ENCODE peak calls at places on chromosomes 7 and 10, in five cellular contexts. U is mesendoderm, O is GM23248, Y is AG04450, K is small intestine. F is an unnamed sample. For H3K27me3, the result is how much of the 10 kb centered on the place peaks cover.

GRCh38 chr10:74011762-74012161 is 13.8 kb downstream of the VCL start:
- DNase-seq in U (no peak), O (peak), Y (peak), K (no peak), F (peak)

GRCh38 chr10:79445217-79445707 is at the start of gene ZCCHC24:
- DNase-seq in U (peak), O (no peak), Y (no peak), K (peak), F (peak)

GRCh38 chr10:73983096-73984047 is 14.5 kb upstream of the VCL start:
- DNase-seq in U (no peak), O (no peak), Y (no peak), K (no peak), F (no peak)

GRCh38 chr7:25894902-25895791 is 256.9 kb upstream of the NFE2L3 start:
- DNase-seq in U (peak), O (peak), Y (no peak), K (peak), F (peak)

GRCh38 chr10:75079436-75080083 is 31.9 kb upstream of the SAMD8 start:
- DNase-seq in U (peak), O (no peak), Y (no peak), K (no peak), F (no peak)

GRCh38 chr10:30171601-30172000 is 112.2 kb upstream of the JCAD start:
- DNase-seq in U (peak), O (no peak), Y (no peak), K (no peak), F (no peak)

GRCh38 chr7:16344927-16345326 is 76.4 kb downstream of the CRPPA start:
- DNase-seq in U (peak), O (no peak), Y (no peak), K (no peak), F (peak)

GRCh38 chr7:30379741-30380140 is 95.3 kb downstream of the ZNRF2 start:
- DNase-seq in U (no peak), O (no peak), Y (no peak), K (no peak), F (no peak)

GRCh38 chr10:129645487-129645886 is 178.4 kb downstream of the MGMT start:
- DNase-seq in U (no peak), O (no peak), Y (no peak), K (no peak), F (no peak)

GRCh38 chr10:72275351-72276012 is 1.8 kb downstream of the DDIT4 start:
- DNase-seq in U (no peak), O (no peak), Y (no peak), K (peak), F (peak)

GRCh38 chr10:88896336-88897018 is 16.4 kb downstream of the STAMBPL1 start:
- DNase-seq in U (no peak), O (no peak), Y (no peak), K (peak), F (no peak)

GRCh38 chr7:151825711-151826110 is 51.2 kb downstream of the PRKAG2 start:
- DNase-seq in U (no peak), O (no peak), Y (no peak), K (no peak), F (peak)

GRCh38 chr7:96495751-96496216 is 173.9 kb upstream of the SLC25A13 start:
- DNase-seq in U (no peak), O (no peak), Y (no peak), K (no peak), F (no peak)

GRCh38 chr10:68212721-68213352 is 19.1 kb downstream of the ATOH7 start:
- DNase-seq in U (peak), O (peak), Y (no peak), K (peak), F (no peak)

GRCh38 chr7:66631471-66631870 is 2.8 kb downstream of the KCTD7 start:
- DNase-seq in U (no peak), O (no peak), Y (no peak), K (no peak), F (no peak)

GRCh38 chr7:43211276-43211675 is 98.8 kb downstream of the HECW1 start:
- DNase-seq in U (peak), O (peak), Y (no peak), K (no peak), F (no peak)

GRCh38 chr7:54719974-54720373 is 39.0 kb downstream of the SEC61G start:
- DNase-seq in U (no peak), O (no peak), Y (no peak), K (no peak), F (no peak)

GRCh38 chr10:72322280-72323058 is 32.2 kb downstream of the DNAJB12 start:
- DNase-seq in U (peak), O (no peak), Y (no peak), K (no peak), F (no peak)

GRCh38 chr7:17986826-17987225 is 40.8 kb downstream of the PRPS1L1 start:
- DNase-seq in U (no peak), O (peak), Y (peak), K (peak), F (no peak)

GRCh38 chr7:92988941-92989540 is 128.7 kb downstream of the SAMD9 start:
- DNase-seq in U (no peak), O (peak), Y (no peak), K (no peak), F (no peak)

GRCh38 chr7:100369105-100369504 is 4.2 kb upstream of the PILRA start:
- DNase-seq in U (no peak), O (no peak), Y (no peak), K (peak), F (no peak)

GRCh38 chr7:96832107-96832506 is 122.5 kb upstream of the SEM1 start:
- DNase-seq in U (no peak), O (no peak), Y (no peak), K (no peak), F (no peak)

GRCh38 chr7:4115941-4116610 is 566.0 kb upstream of the FOXK1 start:
- DNase-seq in U (no peak), O (no peak), Y (no peak), K (no peak), F (no peak)

GRCh38 chr10:129637010-129637409 is 170.0 kb downstream of the MGMT start:
- DNase-seq in U (peak), O (no peak), Y (no peak), K (no peak), F (no peak)

GRCh38 chr7:96407427-96407826 is 85.5 kb upstream of the SLC25A13 start:
- DNase-seq in U (no peak), O (peak), Y (no peak), K (no peak), F (no peak)

GRCh38 chr7:107233174-107233573 is 64.4 kb downstream of the HBP1 start:
- DNase-seq in U (peak), O (no peak), Y (no peak), K (no peak), F (no peak)

GRCh38 chr7:148204639-148205292 is 385.8 kb upstream of the C7orf33 start:
- DNase-seq in U (no peak), O (no peak), Y (no peak), K (no peak), F (no peak)

GRCh38 chr7:159144756-159145543 is at the start of gene VIPR2:
- DNase-seq in U (no peak), O (no peak), Y (no peak), K (no peak), F (peak)

GRCh38 chr10:21399392-21400015 is 126.0 kb downstream of the SKIDA1 start:
- DNase-seq in U (peak), O (peak), Y (peak), K (no peak), F (peak)

GRCh38 chr10:11489591-11489990 is 121.9 kb downstream of the USP6NL start:
- DNase-seq in U (no peak), O (no peak), Y (no peak), K (no peak), F (no peak)

GRCh38 chr7:107982918-107983389 is 20.0 kb downstream of the LAMB1 start:
- DNase-seq in U (no peak), O (peak), Y (no peak), K (no peak), F (no peak)

GRCh38 chr7:154776350-154776749 is 226.6 kb downstream of the PAXIP1 start:
- DNase-seq in U (no peak), O (no peak), Y (no peak), K (no peak), F (no peak)

GRCh38 chr10:71772832-71773220 is 494 bp downstream of the VSIR start:
- DNase-seq in U (no peak), O (peak), Y (no peak), K (no peak), F (no peak)

GRCh38 chr10:44046605-44047004 is 338.3 kb downstream of the CXCL12 start:
- DNase-seq in U (peak), O (peak), Y (peak), K (peak), F (no peak)

DNA sequence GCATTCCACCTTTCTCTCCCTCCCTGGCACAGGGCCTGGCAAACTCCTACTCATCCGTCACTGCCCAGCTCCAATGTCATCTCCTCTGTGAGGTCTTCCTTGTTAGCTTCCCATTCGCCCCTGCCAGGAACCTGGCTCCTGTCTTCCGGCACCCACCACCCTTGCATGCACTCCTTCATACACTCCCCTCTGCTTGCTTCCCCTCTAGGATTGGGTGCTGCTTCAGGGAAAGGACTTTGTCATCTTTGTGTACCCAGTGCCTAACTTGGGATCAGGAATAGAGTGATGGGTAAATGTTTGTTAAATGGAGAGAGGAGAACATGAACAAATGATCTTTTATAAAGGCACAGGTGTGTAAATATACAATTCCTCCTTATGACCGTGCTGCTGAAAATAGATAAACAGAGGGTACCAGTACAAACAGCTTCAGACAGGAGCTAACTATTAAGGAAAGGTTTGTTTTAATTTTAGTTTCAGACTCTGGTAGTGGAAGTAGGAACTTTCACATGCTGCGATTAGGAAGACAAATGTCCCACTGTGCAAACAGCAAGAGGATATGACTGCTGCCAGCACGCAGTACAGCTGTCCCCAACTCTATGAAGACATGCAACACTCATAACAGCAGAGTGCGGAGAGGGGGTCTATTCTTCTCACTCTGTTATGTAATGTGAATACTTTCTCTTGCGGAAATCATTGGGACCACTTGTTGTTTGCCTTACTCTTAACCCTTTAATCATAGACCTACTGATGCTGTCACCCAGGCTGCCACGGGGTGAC is 142.5 kb downstream of the CHN2 start:
- DNase-seq in U (no peak), O (no peak), Y (no peak), K (peak), F (peak)
- H3K27ac ChIP-seq in U (no peak), O (no peak), Y (no peak), K (peak), F (no peak)

DNA sequence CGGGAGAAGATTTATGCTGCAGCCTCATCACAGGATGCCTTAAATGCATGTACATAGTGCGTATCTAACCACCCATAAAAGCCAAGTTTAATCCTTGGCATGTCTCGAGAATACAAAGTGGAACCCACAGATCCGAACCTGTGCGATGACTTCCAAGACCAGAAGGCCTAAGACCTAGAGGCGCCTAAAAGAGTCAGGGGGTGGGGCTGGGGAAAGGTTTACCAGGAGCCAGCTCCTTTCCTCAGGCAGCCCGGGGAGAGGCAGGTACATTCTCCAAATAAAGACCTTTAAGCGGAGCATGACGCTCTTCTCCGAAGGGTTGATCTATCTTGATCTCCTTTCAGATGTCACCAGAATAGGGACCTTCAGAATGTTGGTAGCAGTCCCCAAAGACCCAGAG is 9.7 kb downstream of the SP8 start:
- DNase-seq in U (peak), O (no peak), Y (no peak), K (no peak), F (no peak)
- H3K4me3 ChIP-seq in U (no peak), O (no peak), Y (no peak), K (no peak), F (no peak)

DNA sequence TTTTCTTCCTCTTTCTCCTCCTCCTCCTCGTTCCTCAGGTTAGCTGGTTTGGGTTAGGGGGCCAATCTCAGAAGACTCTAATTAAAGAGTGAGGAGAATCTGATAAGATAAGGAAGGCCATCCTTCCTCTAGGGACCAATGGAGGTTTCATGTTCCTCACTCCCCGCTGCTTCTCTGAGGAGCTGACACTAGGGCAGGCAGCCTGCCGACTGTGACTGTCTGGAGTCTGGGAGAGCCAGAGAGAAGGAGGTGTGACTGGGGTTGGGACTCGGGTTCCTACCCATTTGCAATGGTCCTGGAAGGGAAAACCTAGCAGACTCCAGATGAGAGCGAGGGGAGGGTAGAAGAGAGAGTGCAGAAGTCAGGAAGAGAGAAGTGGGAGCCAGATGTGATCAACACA is 15.3 kb downstream of the PAX2 start:
- DNase-seq in U (peak), O (no peak), Y (no peak), K (no peak), F (no peak)
- H3K27me3 ChIP-seq in U (under half), O (half or more), Y (under half), K (under half), F (under half)

GRCh38 chr7:94350729-94351128 is 44.0 kb upstream of the COL1A2 start:
- DNase-seq in U (no peak), O (no peak), Y (no peak), K (no peak), F (no peak)

GRCh38 chr7:94344826-94345225 is 49.9 kb upstream of the COL1A2 start:
- DNase-seq in U (no peak), O (peak), Y (no peak), K (no peak), F (no peak)

GRCh38 chr7:94345907-94346306 is 48.8 kb upstream of the COL1A2 start:
- DNase-seq in U (no peak), O (no peak), Y (no peak), K (no peak), F (no peak)

GRCh38 chr7:94351703-94352102 is 43.0 kb upstream of the COL1A2 start:
- DNase-seq in U (no peak), O (no peak), Y (no peak), K (no peak), F (no peak)

DNA sequence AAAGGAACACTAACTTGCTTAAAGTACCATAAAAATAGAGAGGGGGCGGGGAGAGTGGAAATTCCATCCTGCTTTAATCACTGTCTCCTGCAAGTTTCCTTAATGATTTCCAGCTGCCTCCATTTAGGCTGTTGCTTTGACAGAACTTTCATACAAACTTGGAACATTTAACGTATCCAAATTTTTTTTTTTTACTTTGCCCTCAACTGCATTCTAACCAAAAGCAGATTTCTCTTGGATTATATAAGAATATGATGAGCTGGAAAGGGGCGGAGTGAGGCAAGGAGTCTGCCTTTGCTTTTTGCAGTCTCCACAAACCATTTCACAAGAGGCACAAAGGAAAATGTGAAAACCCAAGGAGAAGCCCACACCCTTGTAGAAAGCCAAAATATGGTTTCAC is 46.6 kb upstream of the COL1A2 start:
- DNase-seq in U (peak), O (peak), Y (peak), K (no peak), F (no peak)
- H3K27ac ChIP-seq in U (no peak), O (peak), Y (peak), K (no peak), F (no peak)

DNA sequence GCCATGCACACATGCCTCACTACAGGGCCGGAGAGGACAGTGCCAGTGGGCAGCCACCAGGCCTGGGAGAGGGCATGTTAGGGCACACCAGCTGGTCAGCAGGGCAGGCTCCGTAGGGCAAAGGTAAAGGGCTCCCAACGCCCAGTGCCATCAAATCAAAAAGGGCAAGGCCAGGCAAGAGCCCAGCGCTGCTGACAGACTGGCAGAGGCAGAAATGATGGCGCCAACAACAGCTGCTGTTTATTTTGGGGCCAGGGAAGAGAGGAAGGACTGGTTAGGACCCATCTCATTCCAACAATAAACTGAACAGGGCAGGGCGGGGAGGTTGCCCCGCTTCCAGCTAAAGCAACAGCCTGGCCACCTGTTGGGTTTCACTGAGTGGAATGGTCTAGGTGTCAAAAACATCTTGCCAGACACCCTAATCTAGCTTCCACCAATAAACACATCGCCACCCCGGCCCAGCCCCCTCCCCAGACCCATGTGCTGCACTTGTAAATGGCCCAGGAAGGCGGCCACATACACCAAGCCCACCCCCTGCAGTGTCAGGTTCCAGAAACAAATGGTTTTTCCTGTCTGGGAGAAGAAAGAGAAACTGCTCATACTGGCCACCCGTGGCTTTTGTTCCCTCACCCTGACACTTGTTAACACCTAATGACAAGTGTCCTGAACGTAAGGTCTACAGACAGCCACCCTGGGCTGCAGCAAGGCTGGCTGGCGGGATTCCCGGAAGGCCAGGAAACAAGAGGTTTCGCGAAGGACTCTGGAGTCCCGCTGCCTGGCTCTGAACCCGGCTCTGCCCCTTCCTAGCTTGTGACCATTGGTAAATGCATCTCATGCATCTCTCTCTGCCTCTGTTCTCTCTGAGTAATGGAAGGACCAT is 15.3 kb downstream of the SH3PXD2A start:
- DNase-seq in U (peak), O (no peak), Y (no peak), K (peak), F (peak)
- H3K4me3 ChIP-seq in U (no peak), O (no peak), Y (no peak), K (no peak), F (peak)

GRCh38 chr10:49613160-49613881 is 516 bp upstream of the CHAT start:
- DNase-seq in U (no peak), O (no peak), Y (no peak), K (no peak), F (no peak)
- H3K27me3 ChIP-seq in U (half or more), O (half or more), Y (half or more), K (under half), F (under half)

GRCh38 chr10:93451244-93451947 is 30.7 kb downstream of the MYOF start:
- DNase-seq in U (no peak), O (no peak), Y (no peak), K (no peak), F (no peak)
- H3K27ac ChIP-seq in U (no peak), O (no peak), Y (no peak), K (no peak), F (no peak)

DNA sequence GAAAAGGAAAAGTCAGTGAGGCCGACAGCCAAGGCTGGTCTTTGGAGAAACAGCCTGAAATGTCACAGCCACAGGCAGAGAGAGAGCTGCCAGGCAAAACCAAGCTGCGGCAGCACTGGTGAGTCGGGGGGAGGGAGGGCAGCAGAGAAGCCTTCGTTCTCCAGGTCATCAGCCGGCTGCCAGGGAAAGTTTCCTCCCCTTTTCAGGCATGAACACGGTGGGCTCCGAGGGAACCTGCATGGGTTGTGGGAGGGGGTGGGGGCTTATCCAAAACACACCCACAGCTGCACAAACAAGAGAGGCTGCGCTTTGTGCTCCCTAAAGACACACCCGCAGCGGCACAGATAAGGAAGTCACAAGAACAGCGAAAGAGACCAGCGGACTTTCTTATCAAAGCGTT is 62.4 kb upstream of the NKX6-2 start:
- DNase-seq in U (no peak), O (no peak), Y (no peak), K (peak), F (peak)
- H3K4me3 ChIP-seq in U (no peak), O (no peak), Y (no peak), K (no peak), F (no peak)

GRCh38 chr10:6044651-6045599 is 17.2 kb downstream of the IL2RA start:
- DNase-seq in U (no peak), O (no peak), Y (no peak), K (no peak), F (no peak)
- H3K27me3 ChIP-seq in U (under half), O (under half), Y (under half), K (under half), F (under half)

GRCh38 chr10:945778-946177 is 14.3 kb upstream of the LARP4B start:
- DNase-seq in U (peak), O (no peak), Y (no peak), K (no peak), F (no peak)

GRCh38 chr10:944034-944831 is 12.7 kb upstream of the LARP4B start:
- DNase-seq in U (no peak), O (peak), Y (no peak), K (peak), F (no peak)

GRCh38 chr10:947051-947450 is 15.5 kb upstream of the LARP4B start:
- DNase-seq in U (no peak), O (no peak), Y (no peak), K (no peak), F (no peak)

GRCh38 chr10:938954-939678 is 7.6 kb upstream of the LARP4B start:
- DNase-seq in U (no peak), O (peak), Y (no peak), K (no peak), F (no peak)

GRCh38 chr10:943334-944033 is 12.0 kb upstream of the LARP4B start:
- DNase-seq in U (no peak), O (no peak), Y (no peak), K (no peak), F (no peak)
- H3K27ac ChIP-seq in U (no peak), O (no peak), Y (no peak), K (no peak), F (no peak)